ENCODE peak calls at places on chromosomes 4 and X, in seven cellular contexts. V, O, T, G, D, R and X are unnamed samples. For H3K36me3, the result is how much of the 10 kb centered on the place peaks cover.

GRCh38 chr4:31518796-31519250 is 798.7 kb downstream of the PCDH7 start:
- DNase-seq in V (no peak), R (no peak), D (no peak), T (no peak), G (no peak), O (peak), X (no peak)

GRCh38 chr4:62640296-62640695 is 1440.2 kb downstream of the ADGRL3 start:
- DNase-seq in O (no peak), V (no peak), R (no peak), D (no peak), G (no peak), T (no peak), X (no peak)

GRCh38 chr4:90142091-90142490 is 14.9 kb downstream of the CCSER1 start:
- DNase-seq in V (no peak), D (no peak), T (no peak), O (no peak), G (no peak), R (no peak), X (no peak)

GRCh38 chr4:98481167-98481566 is 177.2 kb downstream of the TSPAN5 start:
- DNase-seq in R (no peak), V (no peak), T (peak), O (no peak), G (peak), D (no peak), X (peak)

GRCh38 chr4:76194325-76194724 is 19.3 kb downstream of the SCARB2 start:
- DNase-seq in R (no peak), D (no peak), G (no peak), T (no peak), V (no peak), O (peak), X (no peak)

GRCh38 chr4:182339246-182339645 is 96.0 kb downstream of the TENM3 start:
- DNase-seq in T (no peak), O (no peak), G (no peak), D (no peak), V (no peak), R (no peak), X (no peak)

GRCh38 chr4:153643406-153644016 is 40.6 kb upstream of the TLR2 start:
- DNase-seq in R (no peak), D (no peak), G (no peak), T (no peak), V (peak), O (peak), X (no peak)

GRCh38 chr4:146192060-146192459 is 16.5 kb downstream of the LSM6 start:
- DNase-seq in T (no peak), D (no peak), R (peak), O (no peak), G (no peak), V (no peak), X (no peak)

GRCh38 chr4:114495471-114495928 is 103.1 kb upstream of the UGT8 start:
- DNase-seq in D (no peak), G (no peak), O (no peak), V (no peak), R (no peak), T (no peak), X (no peak)

GRCh38 chrX:41734530-41734929 is 10.5 kb downstream of the GPR82 start:
- DNase-seq in G (no peak), R (no peak), D (no peak), T (no peak), V (no peak), O (peak), X (no peak)

GRCh38 chr4:132001542-132001941 is 1147.6 kb upstream of the PCDH10 start:
- DNase-seq in V (no peak), G (no peak), T (no peak), O (peak), R (no peak), D (no peak), X (no peak)

GRCh38 chr4:83561381-83561780 is 25.5 kb downstream of the GPAT3 start:
- DNase-seq in R (peak), G (no peak), V (no peak), T (peak), D (no peak), O (peak), X (peak)

GRCh38 chr4:4417886-4418285 is 31.0 kb downstream of the NSG1 start:
- DNase-seq in O (no peak), D (no peak), G (peak), T (no peak), R (no peak), V (no peak), X (no peak)

GRCh38 chrX:103329991-103330390 is at the start of gene TCEAL7:
- DNase-seq in R (no peak), G (no peak), D (peak), V (no peak), O (no peak), T (no peak), X (no peak)

GRCh38 chrX:47227334-47227583 is 5.5 kb upstream of the USP11 start:
- DNase-seq in R (no peak), D (no peak), O (no peak), G (no peak), V (no peak), T (no peak), X (no peak)
- H3K36me3 ChIP-seq in R (under half), D (under half), O (half or more), G (under half), V (under half), T (under half), X (half or more)

DNA sequence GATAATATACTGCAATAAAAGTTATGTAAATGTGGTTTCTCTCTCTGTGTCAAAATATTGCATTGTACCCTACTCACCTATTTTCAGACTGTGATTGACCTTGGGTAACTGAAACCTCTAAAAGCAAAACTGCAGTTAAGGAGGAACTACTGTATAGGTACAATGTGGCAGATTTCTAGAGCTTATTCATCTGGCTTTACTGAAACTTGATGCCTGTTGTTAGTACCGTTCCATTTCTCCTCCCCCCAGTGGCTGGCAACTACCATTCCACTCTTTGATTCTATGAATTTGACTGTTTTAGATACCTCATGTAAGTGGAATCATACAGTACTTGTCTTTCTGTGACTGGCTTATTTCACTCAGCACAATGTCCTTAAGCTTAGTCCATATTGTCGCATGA is 61.9 kb downstream of the HOPX start:
- DNase-seq in V (no peak), T (no peak), R (no peak), D (no peak), G (no peak), O (peak), X (no peak)
- H3K27ac ChIP-seq in V (no peak), T (no peak), R (no peak), D (no peak), G (no peak), O (no peak), X (no peak)

GRCh38 chr4:102794999-102795398 is 32.4 kb downstream of the UBE2D3 start:
- DNase-seq in G (no peak), O (no peak), D (no peak), V (no peak), R (no peak), T (no peak), X (no peak)
- H3K36me3 ChIP-seq in G (under half), O (under half), D (under half), V (under half), R (under half), T (under half), X (under half)

GRCh38 chr4:47486306-47486705 is 1.2 kb downstream of the ATP10D start:
- DNase-seq in R (no peak), D (no peak), O (no peak), G (no peak), T (no peak), V (no peak), X (no peak)
- H3K27ac ChIP-seq in R (no peak), D (peak), O (peak), G (peak), T (peak), V (no peak), X (peak)

DNA sequence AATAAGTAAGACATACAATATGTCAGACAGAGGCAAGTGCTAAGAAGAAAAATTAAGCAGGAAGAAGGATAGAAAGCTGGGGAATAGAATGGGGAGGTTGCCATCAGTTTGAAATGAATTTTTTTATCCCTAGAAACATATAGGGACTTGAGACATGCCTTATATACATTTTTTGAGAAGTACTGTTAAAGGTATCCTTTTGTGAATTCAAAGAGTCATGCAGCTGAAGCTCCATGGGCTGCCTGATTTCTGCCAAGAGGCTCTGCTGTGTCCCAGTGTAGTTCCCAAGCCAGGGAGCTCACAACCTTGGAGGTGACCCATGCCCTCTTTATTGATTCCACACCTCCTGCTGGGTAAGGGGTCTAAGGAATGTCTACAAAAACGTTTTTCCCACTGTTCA is 564.6 kb upstream of the DIPK2B start:
- DNase-seq in R (no peak), G (no peak), V (no peak), O (no peak), T (no peak), D (no peak), X (no peak)
- H3K36me3 ChIP-seq in R (under half), G (under half), V (under half), O (under half), T (under half), D (under half), X (under half)

GRCh38 chr4:109185951-109186350 is 116.5 kb downstream of the COL25A1 start:
- DNase-seq in T (no peak), R (no peak), O (no peak), V (no peak), D (no peak), G (no peak), X (no peak)

GRCh38 chr4:109185548-109185947 is 116.9 kb downstream of the COL25A1 start:
- DNase-seq in V (no peak), D (no peak), T (no peak), O (no peak), R (no peak), G (no peak), X (no peak)

GRCh38 chr4:109186458-109186945 is 116.0 kb downstream of the COL25A1 start:
- DNase-seq in T (no peak), O (no peak), G (no peak), V (no peak), R (no peak), D (no peak), X (no peak)

GRCh38 chr4:109183851-109184345 is 118.6 kb downstream of the COL25A1 start:
- DNase-seq in D (no peak), T (no peak), O (no peak), R (no peak), G (no peak), V (no peak), X (no peak)

GRCh38 chr4:109184421-109184956 is 118.0 kb downstream of the COL25A1 start:
- DNase-seq in R (no peak), O (no peak), D (no peak), V (no peak), T (no peak), G (no peak), X (no peak)
- H3K27ac ChIP-seq in R (no peak), O (no peak), D (no peak), V (no peak), T (no peak), G (no peak), X (no peak)

GRCh38 chrX:24782011-24782410 is 88.3 kb downstream of the POLA1 start:
- DNase-seq in D (no peak), R (no peak), V (no peak), G (no peak), O (no peak), T (no peak), X (no peak)
- H3K36me3 ChIP-seq in D (under half), R (under half), V (under half), G (under half), O (under half), T (under half), X (under half)

GRCh38 chr4:159006202-159006601 is 96.7 kb upstream of the RAPGEF2 start:
- DNase-seq in R (peak), T (no peak), G (no peak), V (no peak), O (peak), D (no peak), X (no peak)
- H3K27ac ChIP-seq in R (no peak), T (no peak), G (no peak), V (no peak), O (no peak), D (no peak), X (no peak)